ENCODE peak calls at places on chromosome 16, in seven cellular contexts. D is CD8-positive, alpha-beta T cell; M is AG10803; Z is NCI-H524; W is AG09309; H is glutamatergic neuron; U is stimulated activated CD8-positive, alpha-beta memory T cell treated with anti-CD3 and anti-CD28 coated beads, Interleukin-2, amount 100 ng/mL, for 1 hour. F is an unnamed sample.

GRCh38 chr16:4140652-4141051 is 24.4 kb upstream of the ADCY9 start:
- DNase-seq in D (no peak), M (peak), Z (peak), W (no peak), H (no peak), U (no peak), F (no peak)

GRCh38 chr16:50525716-50526115 is 22.5 kb upstream of the NKD1 start:
- DNase-seq in D (no peak), M (no peak), Z (no peak), W (no peak), H (no peak), U (no peak), F (no peak)

GRCh38 chr16:29318037-29318436 is 88.5 kb downstream of the NPIPB11 start:
- DNase-seq in D (no peak), M (no peak), Z (no peak), W (no peak), H (no peak), U (no peak), F (no peak)

GRCh38 chr16:62256406-62256805 is 220.2 kb upstream of the CDH8 start:
- DNase-seq in D (no peak), M (no peak), Z (peak), W (no peak), H (no peak), U (no peak), F (no peak)

GRCh38 chr16:87966685-87967185 is 15.5 kb downstream of the BANP start:
- DNase-seq in D (no peak), M (no peak), Z (no peak), W (no peak), H (no peak), U (no peak), F (no peak)

GRCh38 chr16:73214825-73215481 is 167.0 kb upstream of the ZFHX3 start:
- DNase-seq in D (no peak), M (peak), Z (no peak), W (peak), H (no peak), U (no peak), F (peak)

GRCh38 chr16:57304169-57305061 is 19.9 kb upstream of the PLLP start:
- DNase-seq in D (no peak), M (peak), Z (no peak), W (peak), H (no peak), U (no peak), F (peak)

GRCh38 chr16:4244254-4244812 is 2.5 kb upstream of the SRL start:
- DNase-seq in D (no peak), M (no peak), Z (peak), W (no peak), H (no peak), U (no peak), F (peak)

GRCh38 chr16:30762991-30763725 is 1.0 kb downstream of the RNF40 start:
- DNase-seq in D (no peak), M (no peak), Z (no peak), W (no peak), H (no peak), U (no peak), F (no peak)

F was measured in NCI-H226.